ENCODE peak calls at places on chromosomes 5 and 9, in seven cellular contexts. One of them, this sample, is unnamed. For H3K4me1, the result is how much of the 10 kb centered on the place peaks cover.

GRCh38 chr9:133769511-133770075 is 31.4 kb upstream of the SARDH start:
- DNase-seq in A549: no peak
- DNase-seq in SK-N-SH: no peak
- DNase-seq in transverse colon: no peak
- DNase-seq in suprapubic skin: no peak
- DNase-seq in GM12878: no peak
- DNase-seq in stomach: peak
- DNase-seq in this sample: peak

GRCh38 chr9:98807070-98807810 is at the start of gene GALNT12:
- DNase-seq in A549: peak
- DNase-seq in SK-N-SH: peak
- DNase-seq in transverse colon: peak
- DNase-seq in suprapubic skin: no peak
- DNase-seq in GM12878: no peak
- DNase-seq in stomach: peak
- DNase-seq in this sample: peak

GRCh38 chr9:93575706-93576295 is 583 bp upstream of the PHF2 start:
- DNase-seq in A549: peak
- DNase-seq in SK-N-SH: peak
- DNase-seq in transverse colon: peak
- DNase-seq in suprapubic skin: peak
- DNase-seq in GM12878: no peak
- DNase-seq in stomach: peak
- DNase-seq in this sample: no peak

GRCh38 chr9:122129969-122130368 is 29.6 kb downstream of the NDUFA8 start:
- DNase-seq in A549: no peak
- DNase-seq in SK-N-SH: no peak
- DNase-seq in transverse colon: no peak
- DNase-seq in suprapubic skin: peak
- DNase-seq in GM12878: no peak
- DNase-seq in stomach: no peak
- DNase-seq in this sample: no peak

GRCh38 chr5:137279631-137280236 is 219.4 kb downstream of the SPOCK1 start:
- DNase-seq in A549: no peak
- DNase-seq in SK-N-SH: no peak
- DNase-seq in transverse colon: no peak
- DNase-seq in suprapubic skin: no peak
- DNase-seq in GM12878: no peak
- DNase-seq in stomach: no peak
- DNase-seq in this sample: no peak

GRCh38 chr5:150066901-150067396 is 19.4 kb downstream of the CSF1R start:
- DNase-seq in A549: no peak
- DNase-seq in SK-N-SH: no peak
- DNase-seq in transverse colon: no peak
- DNase-seq in suprapubic skin: no peak
- DNase-seq in GM12878: no peak
- DNase-seq in stomach: no peak
- DNase-seq in this sample: peak

GRCh38 chr5:143361438-143361837 is 42.0 kb downstream of the NR3C1 start:
- DNase-seq in A549: no peak
- DNase-seq in SK-N-SH: no peak
- DNase-seq in transverse colon: no peak
- DNase-seq in suprapubic skin: no peak
- DNase-seq in GM12878: no peak
- DNase-seq in stomach: no peak
- DNase-seq in this sample: no peak

GRCh38 chr5:33362915-33363314 is 77.8 kb upstream of the TARS1 start:
- DNase-seq in A549: no peak
- DNase-seq in SK-N-SH: no peak
- DNase-seq in transverse colon: peak
- DNase-seq in suprapubic skin: no peak
- DNase-seq in GM12878: no peak
- DNase-seq in stomach: no peak
- DNase-seq in this sample: peak

GRCh38 chr9:84436386-84437114 is 96.0 kb upstream of the SLC28A3 start:
- DNase-seq in A549: no peak
- DNase-seq in SK-N-SH: no peak
- DNase-seq in transverse colon: no peak
- DNase-seq in suprapubic skin: no peak
- DNase-seq in GM12878: no peak
- DNase-seq in stomach: no peak
- DNase-seq in this sample: no peak

GRCh38 chr5:132427285-132428146 is 58.0 kb downstream of the SLC22A5 start:
- DNase-seq in A549: no peak
- DNase-seq in SK-N-SH: peak
- DNase-seq in transverse colon: peak
- DNase-seq in suprapubic skin: no peak
- DNase-seq in GM12878: no peak
- DNase-seq in stomach: peak
- DNase-seq in this sample: no peak

GRCh38 chr5:149251546-149251945 is 20.1 kb upstream of the AFAP1L1 start:
- DNase-seq in A549: no peak
- DNase-seq in SK-N-SH: no peak
- DNase-seq in transverse colon: no peak
- DNase-seq in suprapubic skin: no peak
- DNase-seq in GM12878: no peak
- DNase-seq in stomach: no peak
- DNase-seq in this sample: no peak

GRCh38 chr9:99601506-99601905 is 220.2 kb upstream of the NR4A3 start:
- DNase-seq in A549: no peak
- DNase-seq in SK-N-SH: no peak
- DNase-seq in transverse colon: no peak
- DNase-seq in suprapubic skin: no peak
- DNase-seq in GM12878: no peak
- DNase-seq in stomach: no peak
- DNase-seq in this sample: no peak

GRCh38 chr5:172840077-172840777 is 6.2 kb downstream of the ERGIC1 start:
- DNase-seq in A549: no peak
- DNase-seq in SK-N-SH: no peak
- DNase-seq in transverse colon: no peak
- DNase-seq in suprapubic skin: no peak
- DNase-seq in GM12878: no peak
- DNase-seq in stomach: no peak
- DNase-seq in this sample: no peak

GRCh38 chr9:5893134-5893505 is 2.4 kb downstream of the MLANA start:
- DNase-seq in A549: no peak
- DNase-seq in SK-N-SH: no peak
- DNase-seq in transverse colon: no peak
- DNase-seq in suprapubic skin: no peak
- DNase-seq in GM12878: no peak
- DNase-seq in stomach: no peak
- DNase-seq in this sample: no peak

GRCh38 chr9:5894237-5894959 is 3.7 kb downstream of the MLANA start:
- DNase-seq in A549: no peak
- DNase-seq in SK-N-SH: no peak
- DNase-seq in transverse colon: no peak
- DNase-seq in suprapubic skin: no peak
- DNase-seq in GM12878: no peak
- DNase-seq in stomach: no peak
- DNase-seq in this sample: no peak

GRCh38 chr9:5893591-5894236 is 3.0 kb downstream of the MLANA start:
- DNase-seq in A549: peak
- DNase-seq in SK-N-SH: no peak
- DNase-seq in transverse colon: no peak
- DNase-seq in suprapubic skin: no peak
- DNase-seq in GM12878: no peak
- DNase-seq in stomach: no peak
- DNase-seq in this sample: no peak

GRCh38 chr9:5890641-5891040 is at the start of gene MLANA:
- DNase-seq in A549: no peak
- DNase-seq in SK-N-SH: no peak
- DNase-seq in transverse colon: no peak
- DNase-seq in suprapubic skin: no peak
- DNase-seq in GM12878: no peak
- DNase-seq in stomach: no peak
- DNase-seq in this sample: no peak

DNA sequence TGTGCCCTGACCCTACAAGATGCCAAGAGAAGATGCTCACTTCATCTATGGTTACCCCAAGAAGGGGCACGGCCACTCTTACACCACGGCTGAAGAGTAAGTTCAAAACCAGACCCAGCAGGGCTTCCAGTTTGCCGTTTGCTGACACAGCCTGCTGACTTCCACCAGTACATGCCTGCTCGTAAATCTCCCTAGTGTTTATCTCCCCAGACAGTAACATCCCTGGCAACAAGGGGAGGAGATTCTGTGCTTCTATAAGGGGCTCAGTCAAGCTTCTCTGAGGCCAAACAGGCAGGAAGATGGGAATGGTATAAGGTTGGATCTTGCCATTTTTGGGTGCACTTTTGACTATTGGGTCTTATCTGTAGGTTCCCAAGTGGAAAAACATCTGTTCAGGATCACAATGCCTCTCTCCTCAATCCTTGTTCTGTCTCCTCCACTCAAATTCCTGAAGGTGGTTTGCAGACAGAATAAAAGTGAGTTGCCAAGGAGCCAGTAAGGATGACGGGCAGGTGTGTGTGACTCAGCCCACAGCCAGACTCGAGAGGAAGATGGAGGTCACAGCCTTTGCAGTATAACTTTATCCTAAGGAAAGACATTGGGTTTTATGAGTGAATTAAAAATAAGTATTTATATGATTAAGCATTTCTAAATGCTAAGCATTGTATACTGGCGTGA is 1.9 kb downstream of the MLANA start:
- DNase-seq in A549: no peak
- DNase-seq in SK-N-SH: no peak
- DNase-seq in transverse colon: no peak
- DNase-seq in suprapubic skin: no peak
- DNase-seq in GM12878: no peak
- DNase-seq in stomach: no peak
- DNase-seq in this sample: no peak
- TF ChIP-seq EP300 in A549: no peak
- TF ChIP-seq EP300 in SK-N-SH: no peak
- TF ChIP-seq EP300 in transverse colon: no peak
- TF ChIP-seq EP300 in suprapubic skin: no peak
- TF ChIP-seq EP300 in GM12878: no peak
- TF ChIP-seq EP300 in stomach: no peak
- TF ChIP-seq EP300 in this sample: no peak

DNA sequence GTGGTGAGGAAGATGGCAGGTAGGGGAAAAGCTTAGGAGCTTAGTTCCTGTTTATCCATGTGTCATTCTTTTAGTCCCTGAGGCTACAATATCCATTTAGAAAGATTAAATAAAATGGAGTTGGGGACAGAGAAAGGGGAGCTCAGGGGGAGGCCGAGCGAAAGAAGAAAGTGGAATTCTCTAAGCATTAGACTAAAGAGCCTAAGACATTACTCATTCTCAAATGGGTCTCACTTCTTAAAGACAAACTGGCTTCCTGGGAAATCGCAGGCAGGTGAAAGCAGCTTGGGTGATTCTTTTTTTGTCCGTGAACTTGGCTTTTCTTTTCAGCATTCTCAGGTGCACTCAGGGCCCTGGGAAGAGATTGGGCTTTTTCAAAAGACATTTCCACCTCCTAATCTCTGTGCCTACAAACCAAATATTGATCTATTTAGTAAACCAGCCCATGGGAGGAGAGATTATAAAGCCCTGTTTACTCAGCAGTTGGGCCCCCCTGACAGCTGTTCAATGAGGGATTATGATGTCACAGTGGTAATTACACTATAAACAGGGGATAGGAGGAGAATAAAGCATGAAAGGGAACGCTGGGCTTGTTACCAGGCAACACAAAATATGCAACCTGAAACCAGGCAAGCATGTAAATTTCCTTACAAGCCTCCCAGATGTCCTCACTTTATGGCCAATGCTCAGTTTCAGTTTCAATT is 584.0 kb downstream of the ACTL7B start:
- DNase-seq in A549: peak
- DNase-seq in SK-N-SH: no peak
- DNase-seq in transverse colon: peak
- DNase-seq in suprapubic skin: no peak
- DNase-seq in GM12878: no peak
- DNase-seq in stomach: peak
- DNase-seq in this sample: no peak
- H3K4me3 ChIP-seq in A549: no peak
- H3K4me3 ChIP-seq in SK-N-SH: peak
- H3K4me3 ChIP-seq in transverse colon: peak
- H3K4me3 ChIP-seq in suprapubic skin: no peak
- H3K4me3 ChIP-seq in GM12878: no peak
- H3K4me3 ChIP-seq in stomach: peak
- H3K4me3 ChIP-seq in this sample: peak

DNA sequence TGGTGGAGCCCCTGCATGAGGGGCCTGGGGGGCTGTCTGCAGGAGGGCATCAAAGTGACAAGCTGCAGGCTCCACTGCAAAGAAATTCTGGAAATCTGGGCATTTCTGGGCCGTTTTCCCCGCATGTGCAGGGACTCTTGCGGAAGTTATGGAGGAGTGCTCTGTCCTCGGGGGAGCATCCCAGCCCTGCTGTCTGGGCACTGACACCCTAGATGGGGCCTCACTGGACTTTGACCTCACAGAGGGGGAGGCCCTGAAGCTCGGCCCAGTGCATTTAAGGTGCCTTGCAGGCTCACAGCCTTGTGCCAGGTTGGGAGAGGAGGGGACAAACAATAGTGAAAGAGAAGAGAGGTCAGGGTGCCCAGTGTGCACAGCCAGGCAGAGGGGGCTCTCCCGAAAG is 35.4 kb downstream of the LHX3 start:
- DNase-seq in A549: no peak
- DNase-seq in SK-N-SH: no peak
- DNase-seq in transverse colon: no peak
- DNase-seq in suprapubic skin: no peak
- DNase-seq in GM12878: no peak
- DNase-seq in stomach: no peak
- DNase-seq in this sample: no peak
- H3K4me1 ChIP-seq in A549: under half
- H3K4me1 ChIP-seq in SK-N-SH: under half
- H3K4me1 ChIP-seq in transverse colon: under half
- H3K4me1 ChIP-seq in suprapubic skin: under half
- H3K4me1 ChIP-seq in GM12878: under half
- H3K4me1 ChIP-seq in stomach: under half
- H3K4me1 ChIP-seq in this sample: under half

GRCh38 chr9:89318123-89319014 is at the start of gene SECISBP2:
- DNase-seq in A549: peak
- DNase-seq in SK-N-SH: peak
- DNase-seq in transverse colon: peak
- DNase-seq in suprapubic skin: peak
- DNase-seq in GM12878: peak
- DNase-seq in stomach: peak
- DNase-seq in this sample: peak
- TF ChIP-seq EP300 in A549: no peak
- TF ChIP-seq EP300 in SK-N-SH: no peak
- TF ChIP-seq EP300 in transverse colon: peak
- TF ChIP-seq EP300 in suprapubic skin: no peak
- TF ChIP-seq EP300 in GM12878: peak
- TF ChIP-seq EP300 in stomach: no peak
- TF ChIP-seq EP300 in this sample: peak

DNA sequence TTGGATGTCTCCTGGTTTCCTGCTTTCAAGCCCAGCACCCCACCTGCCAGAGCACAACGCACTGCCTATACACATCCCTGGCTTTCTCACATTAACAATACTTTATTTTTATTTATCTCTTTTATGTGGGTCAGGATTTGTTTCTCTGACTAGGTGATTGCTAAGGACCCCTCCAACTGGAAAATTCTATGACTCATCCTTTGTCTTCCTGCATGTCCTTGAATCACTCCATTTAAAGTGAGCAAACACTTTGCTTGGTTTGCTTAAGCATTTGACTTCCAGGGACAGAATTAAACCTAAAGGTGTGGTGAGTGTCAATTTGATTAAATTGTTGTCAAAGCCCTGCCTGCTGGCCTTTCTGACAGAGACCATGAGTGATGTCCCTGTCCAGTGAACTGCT is 536.5 kb upstream of the BRINP1 start:
- DNase-seq in A549: no peak
- DNase-seq in SK-N-SH: no peak
- DNase-seq in transverse colon: no peak
- DNase-seq in suprapubic skin: no peak
- DNase-seq in GM12878: no peak
- DNase-seq in stomach: no peak
- DNase-seq in this sample: no peak
- H3K4me3 ChIP-seq in A549: no peak
- H3K4me3 ChIP-seq in SK-N-SH: no peak
- H3K4me3 ChIP-seq in transverse colon: no peak
- H3K4me3 ChIP-seq in suprapubic skin: no peak
- H3K4me3 ChIP-seq in GM12878: no peak
- H3K4me3 ChIP-seq in stomach: no peak
- H3K4me3 ChIP-seq in this sample: no peak